ENCODE peak calls at places on chromosomes 11 and 22, in five cellular contexts. O is A549, Z is K562, P is HepG2, T is HCT116. M is an unnamed sample.
A peak's percentile ranks its signal among the peaks of the same experiment; 100 is the strongest.

GRCh38 chr11:44623716-44624491 is 58.4 kb downstream of the CD82 start:
- DNase-seq in O (no peak), Z (no peak), P (no peak), T (no peak), M (peak; percentile 43)

GRCh38 chr11:11281626-11282025 is 71.4 kb downstream of the CSNK2A3 start:
- DNase-seq in O (no peak), Z (no peak), P (no peak), T (no peak), M (no peak)

GRCh38 chr11:11409916-11410315 is 56.9 kb upstream of the CSNK2A3 start:
- DNase-seq in O (no peak), Z (no peak), P (no peak), T (no peak), M (no peak)

GRCh38 chr11:43987384-43988039 is 45.1 kb downstream of the C11orf96 start:
- DNase-seq in O (no peak), Z (no peak), P (no peak), T (no peak), M (peak; percentile 80)

GRCh38 chr11:132531921-132532320 is 1000.4 kb downstream of the OPCML start:
- DNase-seq in O (no peak), Z (no peak), P (no peak), T (no peak), M (no peak)

GRCh38 chr22:16964366-16964765 is 43.7 kb downstream of the GAB4 start:
- DNase-seq in O (no peak), Z (no peak), P (no peak), T (no peak), M (no peak)

GRCh38 chr22:24758164-24758799 is 16.2 kb downstream of the PIWIL3 start:
- DNase-seq in O (peak; percentile 14), Z (peak; percentile 37), P (peak; percentile 34), T (peak; percentile 39), M (peak; percentile 60)

GRCh38 chr22:17172172-17172833 is 13.2 kb upstream of the HDHD5 start:
- DNase-seq in O (no peak), Z (no peak), P (no peak), T (no peak), M (no peak)

GRCh38 chr11:34174411-34175041 is 69.1 kb downstream of the NAT10 start:
- DNase-seq in O (peak; percentile 80), Z (peak; percentile 90), P (peak; percentile 43), T (peak; percentile 45), M (peak; percentile 49)

GRCh38 chr11:61581030-61581928 is at the start of gene SYT7:
- DNase-seq in O (peak; percentile 96), Z (peak; percentile 96), P (peak; percentile 87), T (peak; percentile 94), M (peak; percentile 96)
- TF ChIP-seq POLR2A in O (peak; percentile 22), Z (no peak), P (no peak), T (no peak), M (no peak)

GRCh38 chr11:65426839-65427690 is 4.5 kb downstream of the NEAT1 start:
- DNase-seq in O (no peak), Z (peak; percentile 36), P (no peak), T (peak; percentile 61), M (peak; percentile 77)
- TF ChIP-seq RAD21 in O (no peak), Z (no peak), P (no peak), T (no peak), M (no peak)

GRCh38 chr11:32729976-32730375 is 64.5 kb downstream of the CCDC73 start:
- DNase-seq in O (no peak), Z (no peak), P (no peak), T (no peak), M (no peak)
- TF ChIP-seq CEBPB in O (no peak), Z (no peak), P (no peak), T (no peak), M (no peak)

GRCh38 chr11:57762235-57762866 is 749 bp downstream of the CTNND1 start:
- DNase-seq in O (peak; percentile 31), Z (peak; percentile 46), P (no peak), T (no peak), M (no peak)

GRCh38 chr11:57763568-57763967 is 2.0 kb downstream of the CTNND1 start:
- DNase-seq in O (peak; percentile 76), Z (peak; percentile 54), P (peak; percentile 50), T (no peak), M (peak; percentile 53)

GRCh38 chr11:57764527-57764926 is 2.9 kb downstream of the CTNND1 start:
- DNase-seq in O (no peak), Z (no peak), P (no peak), T (no peak), M (no peak)

GRCh38 chr11:57758174-57758573 is 3.4 kb upstream of the CTNND1 start:
- DNase-seq in O (no peak), Z (no peak), P (peak; percentile 61), T (no peak), M (no peak)

GRCh38 chr11:57761301-57762234 is at the start of gene CTNND1:
- DNase-seq in O (peak; percentile 99), Z (peak; percentile 99), P (peak; percentile 97), T (peak; percentile 95), M (peak; percentile 98)
- TF ChIP-seq POLR2A in O (peak; percentile 36), Z (peak; percentile 94), P (peak; percentile 87), T (peak; percentile 78), M (peak; percentile 84)

M was measured in IMR-90.